ENCODE peak calls at places on chromosomes 1 and 21, in five cellular contexts. A is T1000; B is iris pigment epithelial cell; X is uterus; N is activated CD4-positive, alpha-beta T cell treated with anti-CD3 and anti-CD28 coated beads, Interleukin-2, amount 50 U/mL, for 48 hours. Z is an unnamed sample.

GRCh38 chr21:28358702-28359101 is 634.0 kb downstream of the LTN1 start:
- DNase-seq in A (no peak), B (no peak), N (no peak), X (no peak), Z (no peak)

GRCh38 chr1:30872948-30873263 is 35.7 kb downstream of the SDC3 start:
- DNase-seq in X (no peak), B (no peak), A (no peak), N (no peak), Z (no peak)

GRCh38 chr1:170200665-170201397 is 55.1 kb downstream of the NTMT2 start:
- DNase-seq in N (no peak), X (no peak), B (peak), A (no peak), Z (no peak)

GRCh38 chr1:214044438-214045214 is 56.9 kb downstream of the PROX1 start:
- DNase-seq in N (no peak), X (no peak), A (no peak), B (no peak), Z (no peak)

GRCh38 chr21:42503711-42504110 is 7.7 kb upstream of the RSPH1 start:
- DNase-seq in N (no peak), X (no peak), A (no peak), B (no peak), Z (no peak)

GRCh38 chr1:167617950-167618269 is 12.1 kb upstream of the RCSD1 start:
- DNase-seq in N (no peak), X (no peak), A (no peak), B (no peak), Z (no peak)

GRCh38 chr1:94884101-94884875 is 42.6 kb downstream of the CNN3 start:
- DNase-seq in X (peak), A (no peak), N (no peak), B (peak), Z (no peak)

GRCh38 chr1:63548303-63548702 is 25.0 kb downstream of the EFCAB7 start:
- DNase-seq in B (no peak), X (no peak), A (no peak), N (no peak), Z (no peak)

GRCh38 chr1:159931101-159931816 is 6.0 kb upstream of the TAGLN2 start:
- DNase-seq in X (no peak), N (no peak), B (no peak), A (no peak), Z (no peak)

GRCh38 chr1:12073796-12074195 is 10.7 kb downstream of the TNFRSF8 start:
- DNase-seq in B (no peak), A (no peak), X (no peak), N (no peak), Z (peak)

GRCh38 chr1:197180252-197180878 is 33.9 kb upstream of the ASPM start:
- DNase-seq in X (no peak), N (no peak), B (peak), A (no peak), Z (no peak)

GRCh38 chr1:181545385-181545784 is 62.1 kb downstream of the CACNA1E start:
- DNase-seq in B (no peak), N (no peak), X (no peak), A (no peak), Z (no peak)

GRCh38 chr1:35691080-35691479 is 27.6 kb downstream of the C1orf216 start:
- DNase-seq in B (no peak), N (no peak), A (no peak), X (no peak), Z (no peak)

GRCh38 chr1:207366022-207366421 is 44.5 kb downstream of the CD55 start:
- DNase-seq in B (peak), X (no peak), N (no peak), A (no peak), Z (no peak)

GRCh38 chr1:72481420-72481819 is 199.1 kb upstream of the NEGR1 start:
- DNase-seq in A (no peak), N (no peak), B (no peak), X (no peak), Z (no peak)

GRCh38 chr1:220880726-220881506 is 1.7 kb downstream of the HLX start:
- DNase-seq in A (peak), B (peak), N (peak), X (peak), Z (peak)

GRCh38 chr1:40132383-40133121 is 28.6 kb upstream of the RLF start:
- DNase-seq in X (no peak), N (no peak), A (no peak), B (no peak), Z (no peak)

GRCh38 chr21:46500224-46500861 is 41.7 kb downstream of the DIP2A start:
- DNase-seq in B (peak), A (no peak), X (no peak), N (no peak), Z (no peak)

GRCh38 chr1:30942326-30942978 is 33.9 kb upstream of the SDC3 start:
- DNase-seq in N (no peak), A (no peak), X (no peak), B (no peak), Z (no peak)

GRCh38 chr1:167440345-167440744 is 78.0 kb downstream of the CD247 start:
- DNase-seq in X (no peak), B (no peak), N (no peak), A (no peak), Z (no peak)

GRCh38 chr1:170768929-170769328 is 105.0 kb downstream of the PRRX1 start:
- DNase-seq in N (no peak), X (no peak), B (peak), A (no peak), Z (no peak)